ENCODE peak calls at places on chromosome 4, in four cellular contexts. One of them, this sample, is unnamed.

GRCh38 chr4:60605651-60606354 is 594.3 kb upstream of the ADGRL3 start:
- DNase-seq in HEK293T: no peak
- DNase-seq in AG08396: peak; percentile 13
- DNase-seq in SK-MEL-5: no peak
- DNase-seq in this sample: peak; percentile 48

GRCh38 chr4:3750334-3750733 is 15.9 kb upstream of the ADRA2C start:
- DNase-seq in AG08396: no peak
- DNase-seq in SK-MEL-5: no peak
- DNase-seq in HEK293T: no peak
- DNase-seq in this sample: no peak

GRCh38 chr4:666436-666810 is 7.7 kb downstream of the ATP5ME start:
- DNase-seq in SK-MEL-5: no peak
- DNase-seq in AG08396: no peak
- DNase-seq in HEK293T: no peak
- DNase-seq in this sample: no peak

GRCh38 chr4:8322794-8323704 is 53.5 kb downstream of the HTRA3 start:
- DNase-seq in SK-MEL-5: no peak
- DNase-seq in AG08396: no peak
- DNase-seq in HEK293T: no peak
- DNase-seq in this sample: no peak

GRCh38 chr4:168769416-168769815 is 240.6 kb downstream of the CBR4 start:
- DNase-seq in AG08396: peak; percentile 28
- DNase-seq in HEK293T: no peak
- DNase-seq in SK-MEL-5: no peak
- DNase-seq in this sample: peak; percentile 53

GRCh38 chr4:159487284-159487747 is 384.4 kb downstream of the RAPGEF2 start:
- DNase-seq in HEK293T: peak; percentile 73
- DNase-seq in AG08396: peak; percentile 69
- DNase-seq in SK-MEL-5: peak; percentile 72
- DNase-seq in this sample: peak; percentile 77

GRCh38 chr4:3266076-3266475 is 17.1 kb downstream of the MSANTD1 start:
- DNase-seq in HEK293T: no peak
- DNase-seq in SK-MEL-5: no peak
- DNase-seq in AG08396: no peak
- DNase-seq in this sample: no peak

GRCh38 chr4:176435891-176436499 is 116.2 kb downstream of the SPCS3 start:
- DNase-seq in AG08396: no peak
- DNase-seq in HEK293T: no peak
- DNase-seq in SK-MEL-5: no peak
- DNase-seq in this sample: no peak

GRCh38 chr4:119314356-119314755 is 7.6 kb downstream of the FABP2 start:
- DNase-seq in AG08396: peak; percentile 22
- DNase-seq in SK-MEL-5: peak; percentile 67
- DNase-seq in HEK293T: peak; percentile 27
- DNase-seq in this sample: peak; percentile 36

GRCh38 chr4:185096032-185096653 is 46.9 kb upstream of the SLC25A4 start:
- DNase-seq in AG08396: peak; percentile 35
- DNase-seq in HEK293T: peak; percentile 18
- DNase-seq in SK-MEL-5: peak; percentile 78
- DNase-seq in this sample: peak; percentile 48

GRCh38 chr4:184400375-184400870 is 73.9 kb downstream of the IRF2 start:
- DNase-seq in AG08396: peak; percentile 45
- DNase-seq in HEK293T: no peak
- DNase-seq in SK-MEL-5: no peak
- DNase-seq in this sample: peak; percentile 78

GRCh38 chr4:78496021-78496643 is 55.4 kb upstream of the ANXA3 start:
- DNase-seq in AG08396: no peak
- DNase-seq in HEK293T: no peak
- DNase-seq in SK-MEL-5: no peak
- DNase-seq in this sample: no peak

GRCh38 chr4:100742045-100742444 is 224.2 kb upstream of the EMCN start:
- DNase-seq in SK-MEL-5: peak; percentile 58
- DNase-seq in AG08396: peak; percentile 4
- DNase-seq in HEK293T: peak; percentile 13
- DNase-seq in this sample: peak; percentile 6

GRCh38 chr4:187171731-187172339 is 448.2 kb upstream of the FAT1 start:
- DNase-seq in SK-MEL-5: no peak
- DNase-seq in HEK293T: no peak
- DNase-seq in AG08396: no peak
- DNase-seq in this sample: peak; percentile 63

GRCh38 chr4:68465058-68465457 is 17.8 kb downstream of the TMPRSS11E start:
- DNase-seq in AG08396: no peak
- DNase-seq in SK-MEL-5: no peak
- DNase-seq in HEK293T: no peak
- DNase-seq in this sample: no peak

GRCh38 chr4:147138171-147138570 is 192.5 kb upstream of the TTC29 start:
- DNase-seq in HEK293T: no peak
- DNase-seq in SK-MEL-5: no peak
- DNase-seq in AG08396: peak; percentile 18
- DNase-seq in this sample: peak; percentile 25

This sample was measured in AG08395.